ENCODE peak calls at places on chromosomes 7 and 10, in five cellular contexts. O is sigmoid colon; H is NAMALWA; I is T-helper 1 cell; G is CD8-positive, alpha-beta T cell. J is an unnamed sample.

GRCh38 chr7:132406039-132406438 is 170.2 kb downstream of the PLXNA4 start:
- DNase-seq in G (no peak), O (no peak), H (no peak), I (no peak), J (no peak)

GRCh38 chr10:93894516-93895378 is 969 bp downstream of the SLC35G1 start:
- DNase-seq in I (no peak), G (no peak), O (no peak), H (peak; percentile 9), J (no peak)

GRCh38 chr7:131108212-131108980 is 219.3 kb upstream of the MKLN1 start:
- DNase-seq in G (no peak), I (peak; percentile 47), O (no peak), H (peak; percentile 80), J (no peak)

GRCh38 chr10:16987129-16987670 is 142.4 kb downstream of the CUBN start:
- DNase-seq in O (no peak), H (no peak), I (no peak), G (no peak), J (no peak)

GRCh38 chr10:60208676-60209269 is 180.9 kb downstream of the ANK3 start:
- DNase-seq in I (no peak), O (no peak), H (peak; percentile 62), G (no peak), J (no peak)

GRCh38 chr10:282294-283139 is 147.3 kb downstream of the ZMYND11 start:
- DNase-seq in O (no peak), I (no peak), H (no peak), G (no peak), J (no peak)

GRCh38 chr10:33189373-33189772 is 145.1 kb downstream of the NRP1 start:
- DNase-seq in O (no peak), G (no peak), I (no peak), H (no peak), J (no peak)

GRCh38 chr10:123561145-123561448 is 105.1 kb upstream of the GPR26 start:
- DNase-seq in O (no peak), H (no peak), I (no peak), G (no peak), J (no peak)

GRCh38 chr10:4103586-4103985 is 318.6 kb upstream of the KLF6 start:
- DNase-seq in H (no peak), I (no peak), O (no peak), G (no peak), J (no peak)

GRCh38 chr10:1309237-1309968 is 253.2 kb downstream of the WDR37 start:
- DNase-seq in H (no peak), O (no peak), I (no peak), G (no peak), J (no peak)

GRCh38 chr7:91503934-91504575 is 239.8 kb downstream of the FZD1 start:
- DNase-seq in O (no peak), G (no peak), I (no peak), H (no peak), J (no peak)

GRCh38 chr10:125217986-125218675 is 57.8 kb upstream of the CTBP2 start:
- DNase-seq in O (no peak), H (peak; percentile 8), I (no peak), G (no peak), J (no peak)

GRCh38 chr7:24907311-24907886 is 72.6 kb downstream of the OSBPL3 start:
- DNase-seq in O (no peak), H (no peak), I (no peak), G (no peak), J (no peak)

GRCh38 chr10:72079356-72079755 is 9.0 kb downstream of the SPOCK2 start:
- DNase-seq in G (peak; percentile 69), I (peak; percentile 63), H (peak; percentile 75), O (peak; percentile 28), J (no peak)

GRCh38 chr10:7288060-7288690 is 122.7 kb downstream of the SFMBT2 start:
- DNase-seq in I (no peak), H (no peak), G (no peak), O (no peak), J (no peak)

GRCh38 chr10:80187465-80188409 is 17.6 kb downstream of the ANXA11 start:
- DNase-seq in I (peak; percentile 82), H (peak; percentile 76), O (peak; percentile 63), G (peak; percentile 65), J (peak; percentile 41)

GRCh38 chr10:51651063-51651462 is 48.3 kb downstream of the CSTF2T start:
- DNase-seq in O (no peak), H (no peak), I (no peak), G (no peak), J (no peak)

GRCh38 chr10:30058111-30058510 is 1.3 kb downstream of the JCAD start:
- DNase-seq in O (no peak), H (no peak), I (no peak), G (no peak), J (no peak)

GRCh38 chr7:106779877-106780276 is 85.2 kb upstream of the PIK3CG start:
- DNase-seq in O (no peak), G (no peak), I (no peak), H (peak; percentile 52), J (no peak)

GRCh38 chr7:147153571-147153970 is 1037.0 kb downstream of the CNTNAP2 start:
- DNase-seq in O (no peak), I (no peak), H (no peak), G (no peak), J (no peak)

GRCh38 chr10:114544045-114544659 is 113.9 kb downstream of the ABLIM1 start:
- DNase-seq in G (peak; percentile 46), O (no peak), H (peak; percentile 64), I (peak; percentile 56), J (peak; percentile 46)

GRCh38 chr10:38163617-38164016 is 69.5 kb downstream of the ZNF37A start:
- DNase-seq in G (no peak), O (no peak), I (no peak), H (no peak), J (no peak)

GRCh38 chr10:95247200-95247880 is 43.5 kb downstream of the PDLIM1 start:
- DNase-seq in H (no peak), I (no peak), G (no peak), O (no peak), J (no peak)